ENCODE peak calls at places on chromosomes 12 and 14, in nine cellular contexts. Q, F, T, S, X, O, M, R and N are unnamed samples.

GRCh38 chr14:34650786-34651584 is 21.0 kb upstream of the SNX6 start:
- DNase-seq in S (no peak), X (no peak), R (no peak), O (no peak), T (no peak), M (no peak), Q (no peak), F (no peak), N (no peak)

GRCh38 chr12:108302471-108303311 is 36.4 kb downstream of the CMKLR1 start:
- DNase-seq in F (peak; percentile 53), M (no peak), R (peak; percentile 88), S (peak; percentile 31), X (peak; percentile 54), O (no peak), T (peak; percentile 88), Q (peak; percentile 39), N (no peak)

GRCh38 chr14:77278461-77279230 is 7.6 kb upstream of the NGB start:
- DNase-seq in M (no peak), S (no peak), T (no peak), R (no peak), X (no peak), O (no peak), F (no peak), Q (no peak), N (no peak)

GRCh38 chr12:29996993-29997392 is 213.3 kb upstream of the TMTC1 start:
- DNase-seq in X (no peak), S (no peak), O (no peak), Q (no peak), T (no peak), R (no peak), M (no peak), F (no peak), N (no peak)

GRCh38 chr12:86230516-86231146 is 25.6 kb downstream of the MGAT4C start:
- DNase-seq in F (no peak), S (no peak), M (no peak), T (no peak), R (no peak), X (no peak), O (no peak), Q (no peak), N (no peak)

GRCh38 chr14:24634158-24634557 is at the start of gene GZMB:
- DNase-seq in O (no peak), T (no peak), S (no peak), Q (peak; percentile 40), M (no peak), R (no peak), X (no peak), F (no peak), N (no peak)

GRCh38 chr12:109581856-109582255 is 8.3 kb downstream of the MVK start:
- DNase-seq in S (no peak), M (no peak), Q (no peak), X (no peak), F (no peak), T (no peak), R (no peak), O (no peak), N (no peak)

GRCh38 chr12:111438501-111438900 is 32.8 kb downstream of the SH2B3 start:
- DNase-seq in S (no peak), M (peak; percentile 55), Q (peak; percentile 48), F (no peak), O (no peak), X (no peak), T (no peak), R (peak; percentile 53), N (peak; percentile 36)

GRCh38 chr14:94581127-94581999 is at the start of gene SERPINA5:
- DNase-seq in S (peak; percentile 68), X (peak; percentile 44), M (no peak), O (no peak), F (no peak), R (peak; percentile 67), T (peak; percentile 32), Q (peak; percentile 88), N (no peak)

GRCh38 chr12:68098939-68099338 is 60.6 kb downstream of the IFNG start:
- DNase-seq in X (no peak), O (no peak), F (no peak), R (no peak), M (no peak), T (no peak), Q (no peak), S (no peak), N (no peak)

GRCh38 chr12:116094475-116094874 is 183.0 kb downstream of the MED13L start:
- DNase-seq in F (no peak), X (no peak), M (no peak), R (no peak), O (no peak), Q (no peak), T (no peak), S (no peak), N (no peak)

GRCh38 chr12:92065018-92065499 is 80.6 kb downstream of the BTG1 start:
- DNase-seq in S (no peak), T (no peak), R (no peak), Q (peak; percentile 52), M (peak; percentile 23), F (no peak), X (no peak), O (no peak), N (peak; percentile 57)

GRCh38 chr14:27015046-27015445 is 417.2 kb upstream of the NOVA1 start:
- DNase-seq in M (no peak), R (no peak), F (no peak), O (no peak), Q (no peak), S (no peak), T (no peak), X (no peak), N (no peak)

GRCh38 chr14:27008187-27008586 is 410.4 kb upstream of the NOVA1 start:
- DNase-seq in R (no peak), T (no peak), Q (no peak), F (no peak), O (no peak), M (no peak), X (no peak), S (no peak), N (no peak)

DNA sequence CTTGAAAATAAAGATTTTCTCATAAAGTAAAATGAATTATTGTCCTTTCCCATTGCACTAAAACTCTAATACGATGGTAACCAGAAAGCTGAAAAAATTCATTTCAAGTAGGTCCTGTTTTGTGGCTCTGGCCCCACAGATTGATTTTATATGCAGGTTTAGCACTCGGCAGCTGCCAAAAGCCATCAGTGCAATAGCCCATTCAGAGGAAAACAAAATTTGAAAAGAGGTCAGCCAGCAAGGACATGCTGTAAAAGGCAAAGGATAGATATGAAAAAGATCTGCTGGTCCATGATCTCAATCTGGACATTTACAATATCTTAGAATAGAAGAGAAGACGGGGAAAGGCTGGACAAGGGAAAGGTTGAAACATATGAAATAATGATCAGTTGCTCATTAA is 414.8 kb upstream of the NOVA1 start:
- DNase-seq in X (no peak), Q (no peak), F (no peak), M (no peak), S (no peak), T (no peak), R (no peak), O (no peak), N (no peak)
- H3K9me3 ChIP-seq in X (no peaks in the 10 kb centered on the region), Q (no peaks in the 10 kb centered on the region), F (no peaks in the 10 kb centered on the region), M (no peaks in the 10 kb centered on the region), S (no peaks in the 10 kb centered on the region), T (no peaks in the 10 kb centered on the region), R (no peaks in the 10 kb centered on the region), O (no peaks in the 10 kb centered on the region), N (no peaks in the 10 kb centered on the region)

GRCh38 chr12:34607520-34608195 is 585.4 kb downstream of the ALG10 start:
- DNase-seq in M (no peak), X (no peak), R (no peak), O (no peak), T (no peak), S (no peak), F (peak; percentile 14), Q (no peak), N (no peak)
- H3K9me3 ChIP-seq in M (peaks cover 46% of the 10 kb centered on the region), X (peaks cover 2% of the 10 kb centered on the region), R (peaks cover 47% of the 10 kb centered on the region), O (no peaks in the 10 kb centered on the region), T (no peaks in the 10 kb centered on the region), S (no peaks in the 10 kb centered on the region), F (peaks cover 80% of the 10 kb centered on the region), Q (peaks cover 18% of the 10 kb centered on the region), N (no peaks in the 10 kb centered on the region)

GRCh38 chr14:68798621-68799020 is 5.8 kb upstream of the ZFP36L1 start:
- DNase-seq in S (no peak), T (no peak), O (no peak), F (no peak), M (no peak), R (no peak), Q (no peak), X (no peak), N (no peak)

GRCh38 chr14:68800361-68800760 is 7.5 kb upstream of the ZFP36L1 start:
- DNase-seq in R (no peak), X (no peak), Q (no peak), T (no peak), O (no peak), M (no peak), F (no peak), S (no peak), N (no peak)

GRCh38 chr14:68806526-68807147 is 13.8 kb upstream of the ZFP36L1 start:
- DNase-seq in T (no peak), O (no peak), Q (peak; percentile 24), S (no peak), R (peak; percentile 38), M (no peak), F (peak; percentile 39), X (no peak), N (no peak)

GRCh38 chr14:68797180-68797670 is 4.4 kb upstream of the ZFP36L1 start:
- DNase-seq in O (no peak), M (no peak), Q (peak; percentile 24), R (peak; percentile 16), S (no peak), F (no peak), X (no peak), T (no peak), N (no peak)

DNA sequence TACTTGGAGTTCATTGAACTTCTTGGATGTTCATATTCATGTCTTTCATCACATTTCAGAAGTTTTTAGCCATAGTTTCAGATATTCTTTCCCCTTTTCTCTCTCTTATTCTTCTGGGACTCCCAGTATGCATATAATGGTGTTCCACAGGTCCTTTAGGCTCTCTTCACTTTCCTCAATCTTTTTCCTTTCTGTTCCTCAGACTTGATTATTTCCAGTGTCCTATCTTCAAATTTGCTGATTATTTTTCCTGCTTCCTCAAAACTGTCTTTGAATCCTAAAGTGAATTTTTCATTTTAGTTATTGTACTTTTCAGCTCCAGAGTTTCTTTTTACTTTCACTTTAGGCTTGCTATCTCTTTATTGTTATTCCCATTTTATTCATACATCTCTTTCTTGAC is 8.8 kb upstream of the ZFP36L1 start:
- DNase-seq in M (no peak), R (no peak), X (no peak), O (no peak), S (no peak), Q (no peak), F (no peak), T (no peak), N (no peak)
- H3K9me3 ChIP-seq in M (peaks cover 9% of the 10 kb centered on the region), R (peaks cover 26% of the 10 kb centered on the region), X (no peaks in the 10 kb centered on the region), O (peaks cover 6% of the 10 kb centered on the region), S (no peaks in the 10 kb centered on the region), Q (no peaks in the 10 kb centered on the region), F (peaks cover 8% of the 10 kb centered on the region), T (no peaks in the 10 kb centered on the region), N (no peaks in the 10 kb centered on the region)

GRCh38 chr14:83849999-83850611 is 1679.8 kb upstream of the FLRT2 start:
- DNase-seq in X (no peak), F (no peak), M (no peak), T (no peak), O (no peak), R (no peak), S (no peak), Q (no peak), N (no peak)
- H3K9me3 ChIP-seq in X (no peaks in the 10 kb centered on the region), F (peaks cover 15% of the 10 kb centered on the region), M (peaks cover 2% of the 10 kb centered on the region), T (no peaks in the 10 kb centered on the region), O (no peaks in the 10 kb centered on the region), R (no peaks in the 10 kb centered on the region), S (no peaks in the 10 kb centered on the region), Q (no peaks in the 10 kb centered on the region), N (no peaks in the 10 kb centered on the region)